ENCODE peak calls at places on chromosomes 3 and 15, in seven cellular contexts. One of them, this sample, is unnamed.

GRCh38 chr15:37135225-37135624 is 34.9 kb upstream of the MEIS2 start:
- DNase-seq in Peyer's patch: no peak
- DNase-seq in colonic mucosa: no peak
- DNase-seq in brain microvascular endothelial cell: no peak
- DNase-seq in MM.1S: peak
- DNase-seq in AG04450: no peak
- DNase-seq in bronchial epithelial cell: peak
- DNase-seq in this sample: no peak

GRCh38 chr3:134326760-134327593 is 47.3 kb downstream of the AMOTL2 start:
- DNase-seq in Peyer's patch: no peak
- DNase-seq in colonic mucosa: no peak
- DNase-seq in brain microvascular endothelial cell: peak
- DNase-seq in MM.1S: no peak
- DNase-seq in AG04450: peak
- DNase-seq in bronchial epithelial cell: peak
- DNase-seq in this sample: no peak

GRCh38 chr3:5021571-5022092 is 42.4 kb downstream of the BHLHE40 start:
- DNase-seq in Peyer's patch: no peak
- DNase-seq in colonic mucosa: no peak
- DNase-seq in brain microvascular endothelial cell: peak
- DNase-seq in MM.1S: no peak
- DNase-seq in AG04450: no peak
- DNase-seq in bronchial epithelial cell: peak
- DNase-seq in this sample: no peak

GRCh38 chr15:82108489-82109078 is 62.8 kb upstream of the MEX3B start:
- DNase-seq in Peyer's patch: peak
- DNase-seq in colonic mucosa: peak
- DNase-seq in brain microvascular endothelial cell: peak
- DNase-seq in MM.1S: peak
- DNase-seq in AG04450: no peak
- DNase-seq in bronchial epithelial cell: peak
- DNase-seq in this sample: peak

GRCh38 chr3:111917300-111917699 is 58.2 kb downstream of the PHLDB2 start:
- DNase-seq in Peyer's patch: no peak
- DNase-seq in colonic mucosa: no peak
- DNase-seq in brain microvascular endothelial cell: peak
- DNase-seq in MM.1S: no peak
- DNase-seq in AG04450: no peak
- DNase-seq in bronchial epithelial cell: peak
- DNase-seq in this sample: no peak

GRCh38 chr15:67242665-67243064 is 11.8 kb downstream of the AAGAB start:
- DNase-seq in Peyer's patch: no peak
- DNase-seq in colonic mucosa: no peak
- DNase-seq in brain microvascular endothelial cell: no peak
- DNase-seq in MM.1S: peak
- DNase-seq in AG04450: no peak
- DNase-seq in bronchial epithelial cell: peak
- DNase-seq in this sample: no peak

GRCh38 chr3:140537075-140537474 is 140.8 kb upstream of the TRIM42 start:
- DNase-seq in Peyer's patch: no peak
- DNase-seq in colonic mucosa: no peak
- DNase-seq in brain microvascular endothelial cell: no peak
- DNase-seq in MM.1S: no peak
- DNase-seq in AG04450: no peak
- DNase-seq in bronchial epithelial cell: no peak
- DNase-seq in this sample: no peak

GRCh38 chr15:75138016-75138999 is 63.4 kb upstream of the C15orf39 start:
- DNase-seq in Peyer's patch: no peak
- DNase-seq in colonic mucosa: no peak
- DNase-seq in brain microvascular endothelial cell: peak
- DNase-seq in MM.1S: no peak
- DNase-seq in AG04450: no peak
- DNase-seq in bronchial epithelial cell: no peak
- DNase-seq in this sample: no peak

GRCh38 chr15:99976000-99976399 is 242.8 kb upstream of the LYSMD4 start:
- DNase-seq in Peyer's patch: no peak
- DNase-seq in colonic mucosa: no peak
- DNase-seq in brain microvascular endothelial cell: no peak
- DNase-seq in MM.1S: no peak
- DNase-seq in AG04450: no peak
- DNase-seq in bronchial epithelial cell: no peak
- DNase-seq in this sample: no peak

GRCh38 chr15:91844928-91845327 is 8.6 kb upstream of the SLCO3A1 start:
- DNase-seq in Peyer's patch: no peak
- DNase-seq in colonic mucosa: no peak
- DNase-seq in brain microvascular endothelial cell: no peak
- DNase-seq in MM.1S: no peak
- DNase-seq in AG04450: no peak
- DNase-seq in bronchial epithelial cell: no peak
- DNase-seq in this sample: no peak

GRCh38 chr3:46756642-46757041 is 39.0 kb upstream of the PRSS50 start:
- DNase-seq in Peyer's patch: no peak
- DNase-seq in colonic mucosa: no peak
- DNase-seq in brain microvascular endothelial cell: no peak
- DNase-seq in MM.1S: no peak
- DNase-seq in AG04450: no peak
- DNase-seq in bronchial epithelial cell: no peak
- DNase-seq in this sample: no peak

GRCh38 chr3:97872209-97873042 is 50.6 kb downstream of the CRYBG3 start:
- DNase-seq in Peyer's patch: no peak
- DNase-seq in colonic mucosa: no peak
- DNase-seq in brain microvascular endothelial cell: peak
- DNase-seq in MM.1S: no peak
- DNase-seq in AG04450: peak
- DNase-seq in bronchial epithelial cell: peak
- DNase-seq in this sample: no peak

GRCh38 chr3:114809668-114810413 is 337.2 kb downstream of the ZBTB20 start:
- DNase-seq in Peyer's patch: no peak
- DNase-seq in colonic mucosa: no peak
- DNase-seq in brain microvascular endothelial cell: peak
- DNase-seq in MM.1S: peak
- DNase-seq in AG04450: peak
- DNase-seq in bronchial epithelial cell: no peak
- DNase-seq in this sample: peak

GRCh38 chr15:89783111-89783860 is 7.2 kb downstream of the MESP2 start:
- DNase-seq in Peyer's patch: peak
- DNase-seq in colonic mucosa: peak
- DNase-seq in brain microvascular endothelial cell: no peak
- DNase-seq in MM.1S: no peak
- DNase-seq in AG04450: no peak
- DNase-seq in bronchial epithelial cell: no peak
- DNase-seq in this sample: no peak

DNA sequence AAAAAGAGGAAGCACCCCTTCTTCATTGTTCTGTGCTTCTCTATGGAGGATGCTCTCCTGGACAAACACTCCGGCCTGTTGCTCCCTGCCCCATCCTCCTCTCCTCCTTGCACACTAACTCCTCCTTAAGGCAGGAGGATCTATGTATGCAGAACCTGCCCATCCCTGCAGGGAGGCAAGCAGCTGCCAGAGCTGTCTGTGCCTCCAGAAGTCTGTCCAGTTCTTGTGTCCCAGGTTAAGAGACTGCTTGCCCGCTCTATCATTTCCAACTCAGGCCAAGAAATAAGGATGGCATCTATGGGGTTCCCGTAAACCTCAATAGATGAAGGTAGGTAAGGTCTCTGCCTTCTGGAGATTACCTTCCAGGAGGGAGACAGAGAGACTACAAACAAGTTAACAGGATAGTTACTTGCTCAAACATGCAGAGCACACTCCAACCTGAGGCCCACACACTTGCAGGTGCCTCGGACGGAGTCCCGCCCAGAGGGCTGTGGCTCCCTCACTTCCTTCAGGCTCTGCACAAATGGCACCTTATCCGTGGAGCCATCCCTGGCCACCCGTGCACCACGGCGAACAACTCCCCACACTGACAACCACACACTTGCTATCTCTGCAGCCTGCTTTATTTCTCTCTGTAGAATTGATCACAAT is 6.9 kb downstream of the XXYLT1 start:
- DNase-seq in Peyer's patch: no peak
- DNase-seq in colonic mucosa: peak
- DNase-seq in brain microvascular endothelial cell: no peak
- DNase-seq in MM.1S: no peak
- DNase-seq in AG04450: no peak
- DNase-seq in bronchial epithelial cell: peak
- DNase-seq in this sample: no peak
- TF ChIP-seq CTCF in Peyer's patch: no peak
- TF ChIP-seq CTCF in colonic mucosa: no peak
- TF ChIP-seq CTCF in brain microvascular endothelial cell: no peak
- TF ChIP-seq CTCF in MM.1S: no peak
- TF ChIP-seq CTCF in AG04450: no peak
- TF ChIP-seq CTCF in bronchial epithelial cell: no peak
- TF ChIP-seq CTCF in this sample: no peak

GRCh38 chr3:169929830-169930519 is 18.6 kb downstream of the SAMD7 start:
- DNase-seq in Peyer's patch: no peak
- DNase-seq in colonic mucosa: no peak
- DNase-seq in brain microvascular endothelial cell: no peak
- DNase-seq in MM.1S: peak
- DNase-seq in AG04450: no peak
- DNase-seq in bronchial epithelial cell: peak
- DNase-seq in this sample: peak
- TF ChIP-seq CTCF in Peyer's patch: no peak
- TF ChIP-seq CTCF in colonic mucosa: no peak
- TF ChIP-seq CTCF in brain microvascular endothelial cell: no peak
- TF ChIP-seq CTCF in MM.1S: peak
- TF ChIP-seq CTCF in AG04450: no peak
- TF ChIP-seq CTCF in bronchial epithelial cell: no peak
- TF ChIP-seq CTCF in this sample: no peak

GRCh38 chr3:36705015-36705414 is 59.3 kb downstream of the DCLK3 start:
- DNase-seq in Peyer's patch: no peak
- DNase-seq in colonic mucosa: no peak
- DNase-seq in brain microvascular endothelial cell: no peak
- DNase-seq in MM.1S: no peak
- DNase-seq in AG04450: no peak
- DNase-seq in bronchial epithelial cell: no peak
- DNase-seq in this sample: no peak

GRCh38 chr3:36709826-36710365 is 54.5 kb downstream of the DCLK3 start:
- DNase-seq in Peyer's patch: no peak
- DNase-seq in colonic mucosa: no peak
- DNase-seq in brain microvascular endothelial cell: no peak
- DNase-seq in MM.1S: no peak
- DNase-seq in AG04450: no peak
- DNase-seq in bronchial epithelial cell: no peak
- DNase-seq in this sample: no peak

GRCh38 chr3:36709281-36709680 is 55.1 kb downstream of the DCLK3 start:
- DNase-seq in Peyer's patch: no peak
- DNase-seq in colonic mucosa: no peak
- DNase-seq in brain microvascular endothelial cell: no peak
- DNase-seq in MM.1S: no peak
- DNase-seq in AG04450: no peak
- DNase-seq in bronchial epithelial cell: no peak
- DNase-seq in this sample: no peak

GRCh38 chr3:36710606-36711005 is 53.7 kb downstream of the DCLK3 start:
- DNase-seq in Peyer's patch: no peak
- DNase-seq in colonic mucosa: no peak
- DNase-seq in brain microvascular endothelial cell: no peak
- DNase-seq in MM.1S: no peak
- DNase-seq in AG04450: no peak
- DNase-seq in bronchial epithelial cell: no peak
- DNase-seq in this sample: no peak

GRCh38 chr3:36707623-36708409 is 56.5 kb downstream of the DCLK3 start:
- DNase-seq in Peyer's patch: no peak
- DNase-seq in colonic mucosa: no peak
- DNase-seq in brain microvascular endothelial cell: peak
- DNase-seq in MM.1S: peak
- DNase-seq in AG04450: no peak
- DNase-seq in bronchial epithelial cell: peak
- DNase-seq in this sample: no peak
- TF ChIP-seq CTCF in Peyer's patch: no peak
- TF ChIP-seq CTCF in colonic mucosa: no peak
- TF ChIP-seq CTCF in brain microvascular endothelial cell: peak
- TF ChIP-seq CTCF in MM.1S: peak
- TF ChIP-seq CTCF in AG04450: peak
- TF ChIP-seq CTCF in bronchial epithelial cell: peak
- TF ChIP-seq CTCF in this sample: no peak

GRCh38 chr3:151770941-151771340 is 37.2 kb downstream of the AADACL2 start:
- DNase-seq in Peyer's patch: peak
- DNase-seq in colonic mucosa: peak
- DNase-seq in brain microvascular endothelial cell: peak
- DNase-seq in MM.1S: no peak
- DNase-seq in AG04450: no peak
- DNase-seq in bronchial epithelial cell: peak
- DNase-seq in this sample: no peak
- TF ChIP-seq CTCF in Peyer's patch: no peak
- TF ChIP-seq CTCF in colonic mucosa: no peak
- TF ChIP-seq CTCF in brain microvascular endothelial cell: no peak
- TF ChIP-seq CTCF in MM.1S: no peak
- TF ChIP-seq CTCF in AG04450: no peak
- TF ChIP-seq CTCF in bronchial epithelial cell: no peak
- TF ChIP-seq CTCF in this sample: no peak

GRCh38 chr3:71563827-71564226 is 19.7 kb downstream of the FOXP1 start:
- DNase-seq in Peyer's patch: no peak
- DNase-seq in colonic mucosa: no peak
- DNase-seq in brain microvascular endothelial cell: no peak
- DNase-seq in MM.1S: peak
- DNase-seq in AG04450: no peak
- DNase-seq in bronchial epithelial cell: peak
- DNase-seq in this sample: no peak

GRCh38 chr3:71565326-71565725 is 18.2 kb downstream of the FOXP1 start:
- DNase-seq in Peyer's patch: no peak
- DNase-seq in colonic mucosa: no peak
- DNase-seq in brain microvascular endothelial cell: no peak
- DNase-seq in MM.1S: no peak
- DNase-seq in AG04450: no peak
- DNase-seq in bronchial epithelial cell: no peak
- DNase-seq in this sample: no peak

GRCh38 chr3:71566776-71567175 is 16.8 kb downstream of the FOXP1 start:
- DNase-seq in Peyer's patch: no peak
- DNase-seq in colonic mucosa: no peak
- DNase-seq in brain microvascular endothelial cell: no peak
- DNase-seq in MM.1S: no peak
- DNase-seq in AG04450: no peak
- DNase-seq in bronchial epithelial cell: no peak
- DNase-seq in this sample: no peak

GRCh38 chr3:71564361-71564760 is 19.2 kb downstream of the FOXP1 start:
- DNase-seq in Peyer's patch: no peak
- DNase-seq in colonic mucosa: no peak
- DNase-seq in brain microvascular endothelial cell: no peak
- DNase-seq in MM.1S: no peak
- DNase-seq in AG04450: no peak
- DNase-seq in bronchial epithelial cell: peak
- DNase-seq in this sample: no peak

DNA sequence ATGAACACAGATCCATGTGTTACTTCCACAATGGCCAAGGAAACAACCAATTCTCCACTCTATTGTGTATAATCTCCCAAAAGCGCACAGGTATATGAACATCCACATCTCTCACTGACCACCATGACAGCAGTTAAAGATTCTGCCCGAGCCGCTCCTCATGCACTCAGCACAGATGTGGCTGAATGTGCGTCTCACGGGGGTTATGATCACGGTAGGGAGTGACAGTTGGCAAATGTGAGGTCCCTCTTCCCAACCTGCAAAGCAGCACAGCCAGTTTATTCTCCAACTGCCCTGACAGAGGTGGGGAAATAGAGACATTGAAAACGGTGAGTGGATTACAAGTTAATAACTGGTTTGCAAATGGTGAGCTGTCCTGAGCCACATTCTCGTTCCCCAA is 17.6 kb downstream of the FOXP1 start:
- DNase-seq in Peyer's patch: no peak
- DNase-seq in colonic mucosa: no peak
- DNase-seq in brain microvascular endothelial cell: no peak
- DNase-seq in MM.1S: no peak
- DNase-seq in AG04450: no peak
- DNase-seq in bronchial epithelial cell: no peak
- DNase-seq in this sample: no peak
- TF ChIP-seq CTCF in Peyer's patch: no peak
- TF ChIP-seq CTCF in colonic mucosa: no peak
- TF ChIP-seq CTCF in brain microvascular endothelial cell: no peak
- TF ChIP-seq CTCF in MM.1S: no peak
- TF ChIP-seq CTCF in AG04450: no peak
- TF ChIP-seq CTCF in bronchial epithelial cell: no peak
- TF ChIP-seq CTCF in this sample: no peak

GRCh38 chr15:40441736-40442531 is 1.2 kb downstream of the BAHD1 start:
- DNase-seq in Peyer's patch: peak
- DNase-seq in colonic mucosa: peak
- DNase-seq in brain microvascular endothelial cell: no peak
- DNase-seq in MM.1S: no peak
- DNase-seq in AG04450: no peak
- DNase-seq in bronchial epithelial cell: no peak
- DNase-seq in this sample: peak
- TF ChIP-seq CTCF in Peyer's patch: peak
- TF ChIP-seq CTCF in colonic mucosa: no peak
- TF ChIP-seq CTCF in brain microvascular endothelial cell: peak
- TF ChIP-seq CTCF in MM.1S: peak
- TF ChIP-seq CTCF in AG04450: no peak
- TF ChIP-seq CTCF in bronchial epithelial cell: no peak
- TF ChIP-seq CTCF in this sample: peak